ENCODE peak calls at places on chromosomes 6 and 20, in eight cellular contexts. Z is RWPE2; X is GM06990; A is foreskin fibroblast; J is fibroblast of lung; K is fibroblast of the aortic adventitia; T is CD8-positive, alpha-beta T cell; B is hepatocyte. Y is an unnamed sample.

GRCh38 chr20:32018269-32019155 is 8.3 kb downstream of the CCM2L start:
- DNase-seq in Z (peak; percentile 93), X (no peak), A (no peak), J (no peak), K (no peak), T (peak; percentile 47), B (peak; percentile 90), Y (no peak)

GRCh38 chr6:158185729-158186456 is 17.7 kb downstream of the GTF2H5 start:
- DNase-seq in Z (no peak), X (no peak), A (peak; percentile 59), J (peak; percentile 42), K (peak; percentile 64), T (no peak), B (no peak), Y (peak; percentile 65)

GRCh38 chr20:10761786-10762185 is 88.0 kb upstream of the JAG1 start:
- DNase-seq in Z (no peak), X (no peak), A (no peak), J (peak; percentile 62), K (peak; percentile 73), T (no peak), B (no peak), Y (peak; percentile 92)

GRCh38 chr6:142048593-142048980 is 84.1 kb upstream of the GJE1 start:
- DNase-seq in Z (no peak), X (no peak), A (no peak), J (no peak), K (no peak), T (no peak), B (no peak), Y (no peak)

GRCh38 chr20:32792316-32792715 is 27.4 kb upstream of the MAPRE1 start:
- DNase-seq in Z (no peak), X (peak; percentile 70), A (no peak), J (no peak), K (no peak), T (peak; percentile 48), B (peak; percentile 58), Y (peak; percentile 45)

GRCh38 chr20:50528804-50529351 is 18.7 kb downstream of the PTPN1 start:
- DNase-seq in Z (peak; percentile 49), X (no peak), A (no peak), J (no peak), K (peak; percentile 54), T (no peak), B (no peak), Y (peak; percentile 56)

GRCh38 chr6:161676566-161676965 is 402.7 kb upstream of the AGPAT4 start:
- DNase-seq in Z (no peak), X (no peak), A (no peak), J (no peak), K (no peak), T (no peak), B (no peak), Y (no peak)

GRCh38 chr6:158026901-158027589 is 45.4 kb downstream of the SYNJ2 start:
- DNase-seq in Z (no peak), X (no peak), A (no peak), J (no peak), K (no peak), T (no peak), B (peak; percentile 6), Y (no peak)

GRCh38 chr20:58481541-58482021 is 33.6 kb downstream of the APCDD1L start:
- DNase-seq in Z (peak; percentile 76), X (no peak), A (peak; percentile 65), J (peak; percentile 59), K (peak; percentile 32), T (peak; percentile 32), B (peak; percentile 64), Y (peak; percentile 54)

GRCh38 chr20:61461459-61461858 is 209.4 kb downstream of the CDH4 start:
- DNase-seq in Z (no peak), X (no peak), A (no peak), J (no peak), K (no peak), T (no peak), B (no peak), Y (no peak)

GRCh38 chr6:106820412-106820852 is 154.1 kb downstream of the CD24 start:
- DNase-seq in Z (no peak), X (no peak), A (no peak), J (no peak), K (peak; percentile 41), T (no peak), B (no peak), Y (no peak)

GRCh38 chr6:44508646-44509045 is 121.1 kb downstream of the CDC5L start:
- DNase-seq in Z (no peak), X (no peak), A (peak; percentile 64), J (peak; percentile 84), K (peak; percentile 57), T (no peak), B (no peak), Y (no peak)

GRCh38 chr6:1636272-1636825 is 26.6 kb downstream of the FOXC1 start:
- DNase-seq in Z (no peak), X (no peak), A (no peak), J (no peak), K (no peak), T (no peak), B (no peak), Y (no peak)

GRCh38 chr6:68777956-68778355 is 142.9 kb downstream of the ADGRB3 start:
- DNase-seq in Z (no peak), X (no peak), A (peak; percentile 87), J (peak; percentile 69), K (peak; percentile 31), T (no peak), B (no peak), Y (peak; percentile 85)

GRCh38 chr6:155155787-155156447 is 107.9 kb upstream of the CLDN20 start:
- DNase-seq in Z (no peak), X (no peak), A (no peak), J (no peak), K (no peak), T (no peak), B (no peak), Y (no peak)

GRCh38 chr6:169564453-169565240 is 137.2 kb downstream of the WDR27 start:
- DNase-seq in Z (no peak), X (no peak), A (no peak), J (no peak), K (no peak), T (no peak), B (no peak), Y (no peak)

GRCh38 chr20:18250237-18250636 is 38.1 kb upstream of the ZNF133 start:
- DNase-seq in Z (no peak), X (no peak), A (no peak), J (no peak), K (no peak), T (no peak), B (no peak), Y (no peak)

GRCh38 chr6:13074746-13075490 is 253.4 kb downstream of the TBC1D7 start:
- DNase-seq in Z (no peak), X (no peak), A (no peak), J (no peak), K (no peak), T (no peak), B (no peak), Y (no peak)

GRCh38 chr6:12592634-12593033 is 123.9 kb upstream of the PHACTR1 start:
- DNase-seq in Z (no peak), X (no peak), A (peak; percentile 20), J (no peak), K (no peak), T (no peak), B (no peak), Y (peak; percentile 76)

GRCh38 chr6:163001341-163001740 is 273.6 kb downstream of the PACRG start:
- DNase-seq in Z (no peak), X (no peak), A (peak; percentile 17), J (no peak), K (no peak), T (no peak), B (no peak), Y (no peak)

GRCh38 chr6:158266131-158266530 is 46.1 kb upstream of the TULP4 start:
- DNase-seq in Z (no peak), X (no peak), A (no peak), J (no peak), K (no peak), T (no peak), B (no peak), Y (no peak)

DNA sequence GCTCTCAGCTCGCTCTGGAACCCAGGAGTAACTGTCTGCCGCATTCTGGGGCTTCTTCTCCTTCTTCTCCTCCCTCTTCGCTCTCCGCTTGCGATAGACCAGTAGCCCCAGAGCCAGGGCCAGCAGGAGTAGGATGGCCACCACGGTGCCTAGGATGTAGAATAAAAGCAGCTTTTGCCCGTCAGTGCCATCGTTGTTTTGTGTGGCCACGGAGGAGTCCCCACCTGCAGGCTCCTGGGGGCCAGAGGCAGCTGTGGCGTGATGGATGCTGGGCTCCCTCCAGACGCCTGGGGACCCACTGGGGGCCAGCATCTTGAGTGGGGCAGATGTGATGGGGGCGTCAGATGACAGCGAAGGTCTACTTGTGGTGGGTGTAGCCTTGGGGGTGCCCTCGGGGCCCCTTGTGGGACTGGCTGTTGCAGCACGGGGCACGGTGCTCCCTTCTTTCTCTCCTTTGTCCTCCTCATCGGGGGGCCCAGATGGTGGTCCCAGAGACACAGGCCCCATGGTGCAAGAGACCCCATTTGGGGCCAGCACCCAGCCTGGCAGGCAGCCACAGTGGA is 1.8 kb downstream of the CD93 start:
- DNase-seq in Z (no peak), X (no peak), A (no peak), J (no peak), K (no peak), T (no peak), B (no peak), Y (no peak)
- H3K4me3 ChIP-seq in Z (no peak overlapping the region), X (peak overlapping the region; percentile 9), A (no peak overlapping the region), J (no peak overlapping the region), K (no peak overlapping the region), T (no peak overlapping the region), B (no peak overlapping the region), Y (no peak overlapping the region)

GRCh38 chr6:104003803-104004516 is 855.8 kb downstream of the HACE1 start:
- DNase-seq in Z (no peak), X (no peak), A (no peak), J (no peak), K (no peak), T (no peak), B (no peak), Y (no peak)
- TF ChIP-seq CTCF in Z (peak; percentile 27), X (no peak), A (no peak), J (no peak), K (no peak), T (no peak), B (peak; percentile 15), Y (peak; percentile 8)

DNA sequence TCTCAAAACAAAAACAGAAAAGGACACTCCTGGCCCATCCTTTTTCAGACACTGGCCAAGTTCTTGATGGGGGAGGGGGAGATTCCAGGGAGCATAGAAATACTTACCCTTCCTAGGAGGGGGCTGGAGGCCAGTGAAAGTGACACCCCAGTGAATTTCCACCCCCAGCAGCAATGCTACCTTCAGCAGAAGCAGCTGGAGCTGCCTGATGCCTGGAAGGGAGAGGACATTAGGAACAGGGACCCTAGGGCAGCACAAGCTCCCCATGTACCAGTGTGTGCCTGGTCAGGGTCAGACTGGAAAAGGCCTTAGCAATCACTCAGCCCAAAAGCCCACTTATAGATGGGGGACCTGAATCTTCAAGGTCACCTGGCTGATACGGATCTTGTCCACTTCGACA is 2.4 kb downstream of the MICAL1 start:
- DNase-seq in Z (no peak), X (no peak), A (no peak), J (no peak), K (no peak), T (no peak), B (no peak), Y (no peak)
- H3K4me3 ChIP-seq in Z (no peak overlapping the region), X (no peak overlapping the region), A (no peak overlapping the region), J (no peak overlapping the region), K (no peak overlapping the region), T (no peak overlapping the region), B (no peak overlapping the region), Y (no peak overlapping the region)

DNA sequence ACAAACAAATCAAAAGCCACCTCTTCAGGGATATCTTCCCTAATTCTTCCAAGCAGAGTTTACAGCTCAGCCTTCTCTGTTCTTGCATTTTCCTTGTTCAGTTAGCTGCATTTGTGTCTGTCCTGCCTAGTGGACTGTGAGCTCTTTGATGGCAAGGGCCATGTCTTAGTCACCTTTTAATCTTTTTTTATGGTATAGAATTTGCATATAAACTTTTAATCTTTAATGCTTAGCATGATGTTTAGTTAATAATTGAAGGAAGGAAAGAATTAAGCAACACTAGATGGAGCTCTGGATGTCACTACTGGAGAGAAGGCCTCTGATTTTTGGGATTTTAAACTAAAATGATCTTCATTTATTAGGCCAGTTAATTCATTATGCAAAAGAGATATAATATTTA is 12.1 kb downstream of the PPP2R5D start:
- DNase-seq in Z (no peak), X (no peak), A (peak; percentile 35), J (peak; percentile 19), K (no peak), T (no peak), B (no peak), Y (no peak)
- TF ChIP-seq CTCF in Z (peak; percentile 23), X (no peak), A (no peak), J (peak; percentile 22), K (no peak), T (no peak), B (no peak), Y (peak; percentile 6)

Y was measured in cardiac fibroblast.